ENCODE peak calls at places on chromosomes 13 and 19, in ten cellular contexts. K is heart left ventricle, J is adrenal gland, Q is transverse colon, I is body of pancreas, F is vagina, R is tibial nerve, H is stomach, U is A549, X is endothelial cell of umbilical vein. L is an unnamed sample.

GRCh38 chr19:16457195-16457953 is 14.4 kb downstream of the EPS15L1 start:
- DNase-seq in K (peak), J (no peak), Q (no peak), I (peak), F (no peak), R (no peak), H (peak), U (no peak), X (peak), L (peak)

GRCh38 chr13:89520468-89520867 is 1827.0 kb upstream of the MIR17HG start:
- DNase-seq in K (no peak), J (no peak), Q (no peak), I (no peak), F (no peak), R (no peak), H (no peak), U (no peak), X (no peak), L (no peak)

GRCh38 chr13:62119739-62120700 is 704.4 kb upstream of the PCDH20 start:
- DNase-seq in K (no peak), J (no peak), Q (no peak), I (no peak), F (no peak), R (no peak), H (no peak), U (no peak), X (peak), L (no peak)

GRCh38 chr13:79392882-79393563 is 13.0 kb downstream of the RBM26 start:
- DNase-seq in K (no peak), J (no peak), Q (no peak), I (no peak), F (no peak), R (no peak), H (no peak), U (no peak), X (peak), L (no peak)

GRCh38 chr19:17775245-17775927 is 19.6 kb upstream of the B3GNT3 start:
- DNase-seq in K (no peak), J (no peak), Q (peak), I (peak), F (no peak), R (no peak), H (peak), U (peak), X (peak), L (no peak)

GRCh38 chr19:18428837-18429674 is 8.9 kb downstream of the ISYNA1 start:
- DNase-seq in K (peak), J (peak), Q (peak), I (peak), F (no peak), R (no peak), H (peak), U (peak), X (peak), L (no peak)

GRCh38 chr19:38047048-38047435 is 140.0 kb downstream of the SIPA1L3 start:
- DNase-seq in K (no peak), J (no peak), Q (no peak), I (no peak), F (no peak), R (no peak), H (no peak), U (peak), X (no peak), L (no peak)

GRCh38 chr19:869245-870177 is 10.0 kb downstream of the CFD start:
- DNase-seq in K (peak), J (peak), Q (peak), I (peak), F (peak), R (peak), H (no peak), U (peak), X (peak), L (peak)

GRCh38 chr13:99339736-99340392 is 32.7 kb upstream of the GPR183 start:
- DNase-seq in K (no peak), J (no peak), Q (peak), I (peak), F (no peak), R (no peak), H (peak), U (no peak), X (no peak), L (no peak)

GRCh38 chr13:75935805-75936204 is 299.7 kb downstream of the LMO7 start:
- DNase-seq in K (no peak), J (no peak), Q (no peak), I (no peak), F (no peak), R (no peak), H (no peak), U (no peak), X (no peak), L (no peak)

GRCh38 chr19:11463391-11463790 is 17.5 kb downstream of the ELAVL3 start:
- DNase-seq in K (no peak), J (no peak), Q (no peak), I (no peak), F (no peak), R (no peak), H (no peak), U (no peak), X (no peak), L (no peak)

GRCh38 chr13:79724348-79725103 is 243.6 kb downstream of the NDFIP2 start:
- DNase-seq in K (no peak), J (no peak), Q (peak), I (peak), F (no peak), R (no peak), H (no peak), U (peak), X (peak), L (peak)

GRCh38 chr13:76879211-76879875 is 6.9 kb downstream of the KCTD12 start:
- DNase-seq in K (peak), J (peak), Q (peak), I (peak), F (no peak), R (no peak), H (peak), U (no peak), X (peak), L (peak)

GRCh38 chr13:66218583-66218982 is 1011.6 kb downstream of the PCDH9 start:
- DNase-seq in K (no peak), J (no peak), Q (no peak), I (no peak), F (no peak), R (no peak), H (no peak), U (no peak), X (no peak), L (no peak)

GRCh38 chr19:12800873-12801465 is 631 bp downstream of the PRDX2 start:
- DNase-seq in K (peak), J (peak), Q (no peak), I (peak), F (no peak), R (no peak), H (no peak), U (no peak), X (no peak), L (no peak)

GRCh38 chr13:80337011-80337688 is 3.8 kb downstream of the SPRY2 start:
- DNase-seq in K (peak), J (no peak), Q (peak), I (peak), F (no peak), R (no peak), H (no peak), U (no peak), X (no peak), L (peak)

GRCh38 chr19:3954107-3954506 is 16.8 kb downstream of the DAPK3 start:
- DNase-seq in K (no peak), J (no peak), Q (no peak), I (no peak), F (no peak), R (no peak), H (no peak), U (no peak), X (no peak), L (peak)

GRCh38 chr13:28231642-28232041 is 93.3 kb downstream of the PAN3 start:
- DNase-seq in K (no peak), J (no peak), Q (no peak), I (no peak), F (no peak), R (no peak), H (no peak), U (no peak), X (no peak), L (no peak)

GRCh38 chr13:46492946-46493345 is 60.0 kb upstream of the LRCH1 start:
- DNase-seq in K (no peak), J (no peak), Q (no peak), I (no peak), F (no peak), R (no peak), H (no peak), U (peak), X (peak), L (no peak)

GRCh38 chr19:54430306-54431254 is 15.3 kb downstream of the TTYH1 start:
- DNase-seq in K (no peak), J (no peak), Q (peak), I (peak), F (no peak), R (no peak), H (no peak), U (peak), X (peak), L (no peak)

GRCh38 chr19:19746286-19747213 is 13.6 kb upstream of the ZNF14 start:
- DNase-seq in K (no peak), J (no peak), Q (no peak), I (no peak), F (no peak), R (no peak), H (peak), U (no peak), X (no peak), L (no peak)

GRCh38 chr13:112664501-112665203 is 25.2 kb upstream of the ATP11A start:
- DNase-seq in K (no peak), J (no peak), Q (no peak), I (no peak), F (no peak), R (no peak), H (no peak), U (no peak), X (no peak), L (no peak)

GRCh38 chr13:31073859-31074718 is 87.6 kb downstream of the HSPH1 start:
- DNase-seq in K (no peak), J (no peak), Q (no peak), I (no peak), F (no peak), R (no peak), H (no peak), U (no peak), X (no peak), L (no peak)

GRCh38 chr19:2123682-2124387 is 27.1 kb downstream of the IZUMO4 start:
- DNase-seq in K (no peak), J (no peak), Q (no peak), I (no peak), F (no peak), R (no peak), H (no peak), U (no peak), X (no peak), L (no peak)

GRCh38 chr13:33353210-33353609 is 67.7 kb upstream of the STARD13 start:
- DNase-seq in K (peak), J (peak), Q (peak), I (peak), F (no peak), R (peak), H (no peak), U (no peak), X (no peak), L (peak)

GRCh38 chr13:43230989-43231388 is 207.6 kb downstream of the DNAJC15 start:
- DNase-seq in K (no peak), J (no peak), Q (no peak), I (no peak), F (no peak), R (no peak), H (no peak), U (no peak), X (no peak), L (no peak)

GRCh38 chr13:83190020-83190419 is 692.3 kb downstream of the SLITRK1 start:
- DNase-seq in K (no peak), J (no peak), Q (no peak), I (no peak), F (no peak), R (no peak), H (no peak), U (no peak), X (no peak), L (no peak)

GRCh38 chr13:48708764-48709163 is 55.0 kb downstream of the CYSLTR2 start:
- DNase-seq in K (no peak), J (no peak), Q (no peak), I (no peak), F (no peak), R (no peak), H (no peak), U (no peak), X (no peak), L (no peak)

GRCh38 chr19:50639121-50640112 is at the start of gene SYT3:
- DNase-seq in K (no peak), J (peak), Q (peak), I (peak), F (no peak), R (no peak), H (peak), U (peak), X (no peak), L (no peak)

GRCh38 chr13:30133976-30134375 is 173.4 kb downstream of the KATNAL1 start:
- DNase-seq in K (no peak), J (no peak), Q (no peak), I (no peak), F (no peak), R (no peak), H (no peak), U (no peak), X (no peak), L (no peak)

GRCh38 chr13:90710355-90710754 is 637.1 kb upstream of the MIR17HG start:
- DNase-seq in K (no peak), J (no peak), Q (no peak), I (no peak), F (no peak), R (no peak), H (no peak), U (no peak), X (no peak), L (no peak)

GRCh38 chr13:97258801-97259200 is 36.7 kb downstream of the MBNL2 start:
- DNase-seq in K (no peak), J (no peak), Q (no peak), I (no peak), F (peak), R (no peak), H (no peak), U (no peak), X (no peak), L (no peak)

GRCh38 chr19:55369651-55370304 is 485 bp downstream of the IL11 start:
- DNase-seq in K (no peak), J (no peak), Q (no peak), I (no peak), F (no peak), R (no peak), H (no peak), U (peak), X (no peak), L (no peak)

GRCh38 chr19:34226036-34226435 is 28.3 kb upstream of the GARRE1 start:
- DNase-seq in K (no peak), J (no peak), Q (no peak), I (no peak), F (no peak), R (no peak), H (no peak), U (no peak), X (no peak), L (no peak)

GRCh38 chr13:51261610-51262249 is 39.5 kb downstream of the FAM124A start:
- DNase-seq in K (no peak), J (no peak), Q (no peak), I (no peak), F (no peak), R (no peak), H (no peak), U (no peak), X (no peak), L (no peak)

GRCh38 chr13:21371011-21371410 is 88.1 kb downstream of the ZDHHC20 start:
- DNase-seq in K (no peak), J (no peak), Q (no peak), I (no peak), F (no peak), R (no peak), H (no peak), U (no peak), X (no peak), L (no peak)

GRCh38 chr13:21852043-21852442 is 181.2 kb downstream of the FGF9 start:
- DNase-seq in K (no peak), J (no peak), Q (no peak), I (no peak), F (no peak), R (no peak), H (no peak), U (no peak), X (no peak), L (no peak)

GRCh38 chr19:18055967-18056366 is 30.8 kb downstream of the IL12RB1 start:
- DNase-seq in K (no peak), J (no peak), Q (no peak), I (no peak), F (no peak), R (no peak), H (no peak), U (no peak), X (no peak), L (no peak)

GRCh38 chr19:51751655-51752054 is at the start of gene FPR1:
- DNase-seq in K (no peak), J (no peak), Q (no peak), I (no peak), F (no peak), R (no peak), H (no peak), U (no peak), X (no peak), L (no peak)

GRCh38 chr19:5953034-5953589 is 24.8 kb downstream of the RANBP3 start:
- DNase-seq in K (no peak), J (no peak), Q (no peak), I (no peak), F (no peak), R (no peak), H (no peak), U (no peak), X (peak), L (no peak)
- H3K27ac ChIP-seq in K (peak), J (peak), Q (peak), I (peak), F (peak), R (peak), H (peak), U (no peak), X (peak), L (no peak)

GRCh38 chr19:58001895-58002369 is 688 bp downstream of the ZNF606 start:
- DNase-seq in K (no peak), J (no peak), Q (peak), I (peak), F (no peak), R (no peak), H (no peak), U (no peak), X (no peak), L (no peak)
- TF ChIP-seq POLR2A in K (no peak), J (no peak), Q (no peak), I (no peak), F (no peak), R (no peak), H (no peak), U (no peak), X (no peak), L (no peak)

GRCh38 chr13:23430664-23431063 is 2.8 kb downstream of the SACS start:
- DNase-seq in K (no peak), J (no peak), Q (no peak), I (no peak), F (no peak), R (no peak), H (no peak), U (no peak), X (no peak), L (no peak)

GRCh38 chr13:23427342-23428182 is 5.9 kb downstream of the SACS start:
- DNase-seq in K (peak), J (peak), Q (peak), I (peak), F (no peak), R (no peak), H (peak), U (peak), X (peak), L (no peak)

GRCh38 chr13:23433171-23434153 is at the start of gene SACS:
- DNase-seq in K (no peak), J (no peak), Q (no peak), I (peak), F (no peak), R (no peak), H (no peak), U (peak), X (peak), L (peak)

GRCh38 chr13:23432589-23432988 is 913 bp downstream of the SACS start:
- DNase-seq in K (no peak), J (no peak), Q (no peak), I (no peak), F (no peak), R (no peak), H (no peak), U (no peak), X (no peak), L (no peak)

DNA sequence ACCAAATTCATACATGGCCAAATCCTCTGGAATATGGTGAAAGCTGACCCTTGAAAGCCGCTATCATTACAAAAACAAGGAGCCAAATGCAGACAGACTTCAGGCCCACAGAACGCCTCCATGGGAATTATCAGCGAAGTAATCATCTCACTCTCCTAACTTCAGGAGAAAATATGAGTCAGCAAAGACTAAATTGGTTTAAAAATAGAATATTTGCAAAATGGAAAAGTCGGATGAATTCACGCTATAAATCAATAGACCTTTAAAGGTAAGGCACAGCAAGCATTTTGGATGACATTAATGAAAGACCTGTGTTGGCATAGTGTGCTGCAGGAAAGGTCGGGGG is 5.3 kb downstream of the SACS start:
- DNase-seq in K (no peak), J (no peak), Q (no peak), I (no peak), F (no peak), R (no peak), H (no peak), U (no peak), X (peak), L (no peak)
- H3K27ac ChIP-seq in K (peak), J (peak), Q (peak), I (peak), F (peak), R (peak), H (peak), U (peak), X (peak), L (peak)

GRCh38 chr13:20127563-20128458 is 33.0 kb downstream of the GJA3 start:
- DNase-seq in K (peak), J (peak), Q (peak), I (peak), F (no peak), R (no peak), H (peak), U (peak), X (peak), L (peak)
- TF ChIP-seq POLR2A in K (peak), J (no peak), Q (peak), I (peak), F (no peak), R (no peak), H (no peak), U (peak), X (no peak), L (peak)

GRCh38 chr19:46880440-46880839 is 19.6 kb downstream of the ARHGAP35 start:
- DNase-seq in K (no peak), J (no peak), Q (no peak), I (no peak), F (no peak), R (no peak), H (no peak), U (no peak), X (no peak), L (no peak)
- H3K27ac ChIP-seq in K (no peak), J (no peak), Q (no peak), I (no peak), F (no peak), R (no peak), H (no peak), U (no peak), X (no peak), L (no peak)

GRCh38 chr19:7257148-7258041 is 36.8 kb downstream of the INSR start:
- DNase-seq in K (peak), J (peak), Q (peak), I (peak), F (no peak), R (no peak), H (peak), U (peak), X (peak), L (no peak)
- TF ChIP-seq POLR2A in K (no peak), J (no peak), Q (no peak), I (peak), F (no peak), R (no peak), H (no peak), U (no peak), X (no peak), L (no peak)

DNA sequence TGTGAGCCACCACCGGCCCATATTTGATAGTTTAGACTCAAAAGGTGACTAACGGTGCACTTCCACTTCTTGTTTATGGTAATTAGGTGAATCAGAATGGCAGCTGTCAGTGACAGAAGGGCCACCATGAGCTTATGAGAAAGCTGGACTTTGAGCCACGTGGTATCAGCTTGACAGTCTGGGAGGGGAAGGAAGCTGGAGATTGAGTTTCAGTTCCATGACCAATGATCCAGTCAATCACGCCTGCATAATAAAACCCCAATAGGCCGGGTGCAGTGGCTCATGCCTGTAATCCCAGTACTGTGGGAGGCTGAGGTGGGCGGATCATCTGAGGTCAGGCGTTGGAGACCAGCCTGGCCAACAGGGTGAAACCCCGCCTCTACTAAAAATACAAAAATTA is 8.2 kb downstream of the EID2B start:
- DNase-seq in K (no peak), J (no peak), Q (peak), I (no peak), F (no peak), R (no peak), H (no peak), U (no peak), X (no peak), L (no peak)
- H3K27ac ChIP-seq in K (no peak), J (no peak), Q (peak), I (no peak), F (no peak), R (no peak), H (no peak), U (no peak), X (no peak), L (no peak)

DNA sequence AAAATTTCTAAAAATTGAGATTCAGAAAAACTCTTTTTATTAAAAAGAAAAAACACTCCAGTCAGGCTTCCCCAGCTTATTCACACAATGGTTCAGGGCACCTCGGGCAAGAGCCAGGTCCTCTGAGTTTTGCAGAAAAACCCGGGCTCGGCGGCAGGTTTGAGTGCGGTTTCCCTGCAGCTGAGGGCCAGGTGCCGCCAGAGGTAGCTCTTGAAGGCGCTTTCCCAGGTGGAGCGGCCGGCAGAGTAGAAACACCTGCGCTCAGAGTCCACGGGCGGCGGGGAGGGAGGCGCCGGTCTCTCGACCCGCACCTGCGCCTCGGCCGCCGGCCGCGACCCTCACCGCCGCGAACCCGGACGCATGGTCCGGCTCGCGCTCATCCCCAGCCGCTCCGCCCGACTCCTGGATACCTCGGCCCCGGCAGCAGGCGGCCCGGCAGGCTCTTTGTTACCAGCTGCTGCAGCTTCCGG is 444 bp downstream of the PROSER1 start:
- DNase-seq in K (no peak), J (peak), Q (no peak), I (no peak), F (no peak), R (no peak), H (no peak), U (no peak), X (no peak), L (no peak)
- TF ChIP-seq POLR2A in K (no peak), J (no peak), Q (peak), I (no peak), F (no peak), R (no peak), H (no peak), U (no peak), X (no peak), L (no peak)